ENCODE peak calls at places on chromosomes 12 and 14, in seven cellular contexts. I, Q, B, F, G, E and J are unnamed samples.

GRCh38 chr14:103552811-103553210 is 9.6 kb downstream of the BAG5 start:
- DNase-seq in G (no peak), F (no peak), E (no peak), Q (no peak), I (no peak), B (no peak), J (peak; percentile 15)

GRCh38 chr14:88490168-88490567 is 64.6 kb downstream of the PTPN21 start:
- DNase-seq in Q (no peak), G (no peak), B (no peak), F (no peak), I (no peak), E (no peak), J (no peak)

GRCh38 chr12:12608557-12608957 is 3.1 kb upstream of the CREBL2 start:
- DNase-seq in G (no peak), Q (no peak), I (no peak), F (no peak), E (peak; percentile 25), B (peak; percentile 45), J (no peak)

GRCh38 chr12:81340910-81341309 is 263.0 kb downstream of the ACSS3 start:
- DNase-seq in F (no peak), E (no peak), Q (no peak), B (no peak), G (no peak), I (no peak), J (no peak)

GRCh38 chr12:73678335-73678734 is 859.3 kb upstream of the ATXN7L3B start:
- DNase-seq in I (no peak), Q (no peak), E (no peak), G (no peak), B (peak; percentile 72), F (no peak), J (no peak)

GRCh38 chr12:10354502-10354901 is 35.3 kb downstream of the KLRK1 start:
- DNase-seq in F (no peak), I (no peak), E (peak; percentile 66), Q (no peak), B (peak; percentile 46), G (no peak), J (no peak)

GRCh38 chr14:104895207-104895785 is 29.4 kb upstream of the PLD4 start:
- DNase-seq in B (no peak), F (peak; percentile 42), E (no peak), Q (peak; percentile 21), I (peak; percentile 38), G (peak; percentile 40), J (peak; percentile 15)

GRCh38 chr14:35480119-35480769 is 53.7 kb upstream of the INSM2 start:
- DNase-seq in G (no peak), I (no peak), F (no peak), E (peak; percentile 7), Q (no peak), B (peak; percentile 55), J (no peak)

GRCh38 chr12:47247418-47247817 is 167.7 kb upstream of the AMIGO2 start:
- DNase-seq in B (peak; percentile 91), F (peak; percentile 83), E (no peak), Q (no peak), G (no peak), I (peak; percentile 77), J (no peak)

GRCh38 chr12:117900561-117900960 is 68.2 kb downstream of the KSR2 start:
- DNase-seq in I (no peak), B (peak; percentile 96), Q (no peak), G (no peak), F (no peak), E (no peak), J (no peak)

GRCh38 chr12:608413-608812 is 54.8 kb downstream of the NINJ2 start:
- DNase-seq in F (no peak), Q (no peak), G (no peak), B (no peak), I (no peak), E (no peak), J (no peak)

GRCh38 chr14:104220225-104221070 is 82.1 kb downstream of the KIF26A start:
- DNase-seq in F (no peak), I (peak; percentile 12), Q (no peak), G (peak; percentile 43), B (no peak), E (no peak), J (no peak)

GRCh38 chr14:92678766-92679165 is 69.7 kb downstream of the LGMN start:
- DNase-seq in E (no peak), I (no peak), F (no peak), Q (no peak), B (no peak), G (no peak), J (no peak)

GRCh38 chr12:124413401-124413800 is 118.5 kb downstream of the RFLNA start:
- DNase-seq in I (no peak), F (no peak), G (no peak), B (no peak), E (no peak), Q (peak; percentile 81), J (peak; percentile 78)
- H3K27ac ChIP-seq in I (no peak overlapping the region), F (peak overlapping the region; percentile 76), G (peak overlapping the region; percentile 52), B (no peak overlapping the region), E (no peak overlapping the region), Q (peak overlapping the region; percentile 14), J (peak overlapping the region; percentile 80)

GRCh38 chr14:100879782-100880181 is 23.7 kb downstream of the RTL1 start:
- DNase-seq in B (no peak), E (no peak), Q (peak; percentile 4), F (no peak), I (no peak), G (no peak), J (no peak)
- H3K36me3 ChIP-seq in B (no peaks in the 10 kb centered on the region), E (no peaks in the 10 kb centered on the region), Q (no peaks in the 10 kb centered on the region), F (no peaks in the 10 kb centered on the region), I (no peaks in the 10 kb centered on the region), G (no peaks in the 10 kb centered on the region), J (no peaks in the 10 kb centered on the region)

GRCh38 chr12:48977290-48978281 is 536 bp upstream of the WNT1 start:
- DNase-seq in G (peak; percentile 81), B (peak; percentile 47), E (no peak), Q (peak; percentile 78), I (peak; percentile 72), F (peak; percentile 67), J (no peak)
- H3K27me3 ChIP-seq in G (peaks cover 56% of the 10 kb centered on the region), B (peaks cover 52% of the 10 kb centered on the region), E (peaks cover 100% of the 10 kb centered on the region), Q (peaks cover 98% of the 10 kb centered on the region), I (peaks cover 8% of the 10 kb centered on the region), F (peaks cover 100% of the 10 kb centered on the region), J (peaks cover 100% of the 10 kb centered on the region)

GRCh38 chr12:122402264-122402663 is 20.2 kb downstream of the CLIP1 start:
- DNase-seq in Q (no peak), G (no peak), B (no peak), I (no peak), E (no peak), F (no peak), J (no peak)

GRCh38 chr12:122403831-122404230 is 18.6 kb downstream of the CLIP1 start:
- DNase-seq in Q (no peak), G (no peak), B (no peak), F (no peak), I (no peak), E (no peak), J (no peak)

GRCh38 chr12:122406701-122407154 is 15.7 kb downstream of the CLIP1 start:
- DNase-seq in E (peak; percentile 65), F (no peak), G (no peak), Q (no peak), I (no peak), B (no peak), J (no peak)

GRCh38 chr12:122399592-122400373 is 22.7 kb downstream of the CLIP1 start:
- DNase-seq in I (peak; percentile 60), E (peak; percentile 89), Q (peak; percentile 25), B (peak; percentile 96), G (peak; percentile 53), F (peak; percentile 75), J (peak; percentile 53)

DNA sequence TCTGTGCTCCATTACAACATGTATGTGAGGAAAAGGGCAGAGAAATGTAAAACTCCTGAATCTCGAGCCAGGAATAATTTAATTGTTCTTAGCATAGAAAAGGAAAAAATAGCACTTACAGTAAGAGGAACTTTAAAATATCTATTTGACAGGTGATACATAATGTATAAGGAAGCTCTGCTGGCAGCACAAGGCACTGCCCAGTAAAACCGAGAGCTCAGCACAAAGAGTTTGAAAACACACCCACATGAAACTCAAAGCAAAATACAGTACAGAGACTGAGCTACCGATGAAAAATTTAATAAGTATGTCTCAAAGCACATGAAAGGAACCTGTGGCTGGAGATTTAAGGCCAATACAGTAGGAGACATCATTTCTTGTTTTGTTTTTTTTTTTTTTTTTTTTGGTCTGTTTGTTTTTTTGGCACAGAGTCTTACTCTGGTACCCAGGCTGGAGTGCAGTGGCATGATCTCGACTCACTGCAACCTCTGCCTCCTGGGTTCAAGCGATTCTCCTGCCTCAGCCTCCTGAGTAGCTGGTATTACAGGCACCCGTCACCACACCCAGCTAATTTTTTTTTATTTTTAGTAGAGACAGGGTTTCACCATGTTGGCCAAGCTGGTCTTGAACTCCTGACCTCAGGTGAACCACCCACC is 19.2 kb downstream of the CLIP1 start:
- DNase-seq in B (no peak), Q (no peak), F (no peak), G (no peak), I (no peak), E (no peak), J (no peak)
- H3K27ac ChIP-seq in B (no peak overlapping the region), Q (no peak overlapping the region), F (peak overlapping the region; percentile 58), G (no peak overlapping the region), I (peak overlapping the region; percentile 8), E (no peak overlapping the region), J (no peak overlapping the region)